ENCODE peak calls at places on chromosomes 16 and 17, in four cellular contexts. One of them, this sample, is unnamed.

GRCh38 chr16:72467157-72467759 is 295.3 kb upstream of the PMFBP1 start:
- DNase-seq in Peyer's patch: no peak
- DNase-seq in CD8-positive, alpha-beta memory T cell: no peak
- DNase-seq in upper lobe of right lung: no peak
- DNase-seq in this sample: no peak

GRCh38 chr16:10180771-10181163 is 1.5 kb downstream of the GRIN2A start:
- DNase-seq in Peyer's patch: no peak
- DNase-seq in upper lobe of right lung: peak; percentile 67
- DNase-seq in CD8-positive, alpha-beta memory T cell: no peak
- DNase-seq in this sample: peak; percentile 27

GRCh38 chr17:17742133-17742621 is 60.9 kb downstream of the RAI1 start:
- DNase-seq in Peyer's patch: no peak
- DNase-seq in upper lobe of right lung: no peak
- DNase-seq in CD8-positive, alpha-beta memory T cell: no peak
- DNase-seq in this sample: no peak

GRCh38 chr17:42289863-42290165 is 1.5 kb downstream of the STAT5A start:
- DNase-seq in CD8-positive, alpha-beta memory T cell: no peak
- DNase-seq in Peyer's patch: peak; percentile 48
- DNase-seq in upper lobe of right lung: peak; percentile 65
- DNase-seq in this sample: no peak

GRCh38 chr17:57957886-57958285 is 2.7 kb upstream of the CUEDC1 start:
- DNase-seq in upper lobe of right lung: no peak
- DNase-seq in Peyer's patch: peak; percentile 19
- DNase-seq in CD8-positive, alpha-beta memory T cell: no peak
- DNase-seq in this sample: no peak

GRCh38 chr17:77829871-77830799 is 128.4 kb upstream of the TNRC6C start:
- DNase-seq in upper lobe of right lung: peak; percentile 68
- DNase-seq in CD8-positive, alpha-beta memory T cell: no peak
- DNase-seq in Peyer's patch: no peak
- DNase-seq in this sample: no peak

GRCh38 chr17:63132509-63132911 is 166.5 kb downstream of the TANC2 start:
- DNase-seq in upper lobe of right lung: no peak
- DNase-seq in CD8-positive, alpha-beta memory T cell: no peak
- DNase-seq in Peyer's patch: no peak
- DNase-seq in this sample: no peak

GRCh38 chr17:73838815-73839214 is 194.6 kb upstream of the SDK2 start:
- DNase-seq in upper lobe of right lung: no peak
- DNase-seq in Peyer's patch: no peak
- DNase-seq in CD8-positive, alpha-beta memory T cell: no peak
- DNase-seq in this sample: no peak

GRCh38 chr16:65767125-65767524 is 599.4 kb upstream of the CDH5 start:
- DNase-seq in upper lobe of right lung: no peak
- DNase-seq in Peyer's patch: no peak
- DNase-seq in CD8-positive, alpha-beta memory T cell: no peak
- DNase-seq in this sample: no peak

GRCh38 chr16:4200000-4200780 is 41.7 kb downstream of the SRL start:
- DNase-seq in CD8-positive, alpha-beta memory T cell: no peak
- DNase-seq in upper lobe of right lung: peak; percentile 89
- DNase-seq in Peyer's patch: peak; percentile 86
- DNase-seq in this sample: peak; percentile 10

GRCh38 chr17:40499551-40500189 is 1.8 kb downstream of the TNS4 start:
- DNase-seq in upper lobe of right lung: peak; percentile 92
- DNase-seq in Peyer's patch: peak; percentile 90
- DNase-seq in CD8-positive, alpha-beta memory T cell: no peak
- DNase-seq in this sample: peak; percentile 51

GRCh38 chr17:28612936-28613872 is 781 bp downstream of the RSKR start:
- DNase-seq in upper lobe of right lung: no peak
- DNase-seq in Peyer's patch: peak; percentile 70
- DNase-seq in CD8-positive, alpha-beta memory T cell: peak; percentile 6
- DNase-seq in this sample: no peak

GRCh38 chr17:55710829-55711496 is 11.7 kb downstream of the TMEM100 start:
- DNase-seq in CD8-positive, alpha-beta memory T cell: no peak
- DNase-seq in Peyer's patch: no peak
- DNase-seq in upper lobe of right lung: no peak
- DNase-seq in this sample: no peak

GRCh38 chr17:65433592-65433991 is 127.9 kb downstream of the AXIN2 start:
- DNase-seq in CD8-positive, alpha-beta memory T cell: no peak
- DNase-seq in Peyer's patch: no peak
- DNase-seq in upper lobe of right lung: no peak
- DNase-seq in this sample: no peak

GRCh38 chr16:84950906-84951305 is 60.4 kb downstream of the ZDHHC7 start:
- DNase-seq in Peyer's patch: no peak
- DNase-seq in CD8-positive, alpha-beta memory T cell: no peak
- DNase-seq in upper lobe of right lung: no peak
- DNase-seq in this sample: no peak

GRCh38 chr16:74123826-74124225 is 172.8 kb upstream of the PSMD7 start:
- DNase-seq in Peyer's patch: no peak
- DNase-seq in upper lobe of right lung: no peak
- DNase-seq in CD8-positive, alpha-beta memory T cell: no peak
- DNase-seq in this sample: no peak

DNA sequence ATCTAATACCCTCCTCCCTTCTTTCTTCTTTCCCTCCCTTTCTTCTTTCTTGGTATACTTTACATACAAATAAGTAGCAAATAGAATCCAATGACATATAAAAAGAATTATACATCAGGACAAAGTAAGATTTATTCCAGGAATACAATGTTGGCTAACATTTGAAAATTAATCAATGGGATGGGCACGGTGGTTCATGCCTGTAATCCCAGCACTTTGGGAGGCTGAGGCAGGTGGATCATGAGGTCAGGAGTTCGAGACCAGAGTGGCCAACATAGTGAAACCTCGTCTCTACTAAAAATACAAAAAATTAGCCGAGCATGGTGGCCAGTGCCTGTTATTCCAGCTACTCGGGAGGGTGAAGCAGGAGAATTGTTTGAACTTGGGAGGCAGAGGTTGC is 72.1 kb downstream of the BCAS3 start:
- DNase-seq in Peyer's patch: no peak
- DNase-seq in CD8-positive, alpha-beta memory T cell: no peak
- DNase-seq in upper lobe of right lung: no peak
- DNase-seq in this sample: no peak
- H3K27ac ChIP-seq in Peyer's patch: no peak overlapping the region
- H3K27ac ChIP-seq in CD8-positive, alpha-beta memory T cell: no peak overlapping the region
- H3K27ac ChIP-seq in upper lobe of right lung: no peak overlapping the region
- H3K27ac ChIP-seq in this sample: no peak overlapping the region

GRCh38 chr17:4409659-4410058 is 24.1 kb upstream of the SPNS3 start:
- DNase-seq in Peyer's patch: no peak
- DNase-seq in upper lobe of right lung: no peak
- DNase-seq in CD8-positive, alpha-beta memory T cell: no peak
- DNase-seq in this sample: no peak

GRCh38 chr17:4407216-4407615 is 26.5 kb upstream of the SPNS3 start:
- DNase-seq in CD8-positive, alpha-beta memory T cell: no peak
- DNase-seq in upper lobe of right lung: no peak
- DNase-seq in Peyer's patch: no peak
- DNase-seq in this sample: no peak

GRCh38 chr17:4406386-4406785 is 27.4 kb upstream of the SPNS3 start:
- DNase-seq in upper lobe of right lung: no peak
- DNase-seq in Peyer's patch: no peak
- DNase-seq in CD8-positive, alpha-beta memory T cell: no peak
- DNase-seq in this sample: no peak

GRCh38 chr17:4405699-4406098 is 28.0 kb upstream of the SPNS3 start:
- DNase-seq in CD8-positive, alpha-beta memory T cell: no peak
- DNase-seq in upper lobe of right lung: no peak
- DNase-seq in Peyer's patch: no peak
- DNase-seq in this sample: no peak

GRCh38 chr17:4407851-4408250 is 25.9 kb upstream of the SPNS3 start:
- DNase-seq in upper lobe of right lung: no peak
- DNase-seq in Peyer's patch: peak; percentile 55
- DNase-seq in CD8-positive, alpha-beta memory T cell: no peak
- DNase-seq in this sample: no peak
- H3K27ac ChIP-seq in upper lobe of right lung: no peak overlapping the region
- H3K27ac ChIP-seq in Peyer's patch: no peak overlapping the region
- H3K27ac ChIP-seq in CD8-positive, alpha-beta memory T cell: no peak overlapping the region
- H3K27ac ChIP-seq in this sample: no peak overlapping the region

GRCh38 chr16:28592511-28592910 is 4.3 kb downstream of the SULT1A2 start:
- DNase-seq in upper lobe of right lung: no peak
- DNase-seq in Peyer's patch: no peak
- DNase-seq in CD8-positive, alpha-beta memory T cell: no peak
- DNase-seq in this sample: no peak

GRCh38 chr16:28596840-28597691 is at the start of gene SULT1A2:
- DNase-seq in CD8-positive, alpha-beta memory T cell: no peak
- DNase-seq in upper lobe of right lung: peak; percentile 89
- DNase-seq in Peyer's patch: peak; percentile 87
- DNase-seq in this sample: no peak

GRCh38 chr16:28592979-28593553 is 3.8 kb downstream of the SULT1A2 start:
- DNase-seq in upper lobe of right lung: no peak
- DNase-seq in CD8-positive, alpha-beta memory T cell: no peak
- DNase-seq in Peyer's patch: no peak
- DNase-seq in this sample: no peak

GRCh38 chr16:28597692-28598261 is 927 bp upstream of the SULT1A2 start:
- DNase-seq in Peyer's patch: no peak
- DNase-seq in upper lobe of right lung: peak; percentile 84
- DNase-seq in CD8-positive, alpha-beta memory T cell: no peak
- DNase-seq in this sample: no peak

GRCh38 chr16:28596115-28596630 is 677 bp downstream of the SULT1A2 start:
- DNase-seq in CD8-positive, alpha-beta memory T cell: no peak
- DNase-seq in upper lobe of right lung: peak; percentile 70
- DNase-seq in Peyer's patch: no peak
- DNase-seq in this sample: no peak
- H3K27ac ChIP-seq in CD8-positive, alpha-beta memory T cell: no peak overlapping the region
- H3K27ac ChIP-seq in upper lobe of right lung: peak overlapping the region; percentile 72
- H3K27ac ChIP-seq in Peyer's patch: peak overlapping the region; percentile 79
- H3K27ac ChIP-seq in this sample: no peak overlapping the region

DNA sequence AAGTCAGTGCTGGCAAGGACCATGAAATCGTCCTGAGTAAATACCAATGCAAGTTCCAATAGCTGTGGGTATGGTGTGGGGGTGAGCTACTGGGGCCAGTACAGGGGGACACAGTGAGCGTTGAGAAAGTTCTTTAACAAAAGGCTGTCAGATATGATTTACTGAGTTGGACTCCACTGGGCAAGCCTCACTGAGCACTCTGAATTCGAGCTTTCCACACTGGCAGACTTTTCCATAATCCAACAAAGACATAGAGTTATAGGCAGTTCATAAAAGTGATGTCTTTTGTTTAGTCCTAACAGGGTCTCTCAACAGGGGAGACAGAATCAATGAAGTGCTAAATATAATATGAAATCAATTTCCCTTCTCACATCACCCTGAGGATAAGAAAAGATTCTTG is 489.0 kb downstream of the KCNJ2 start:
- DNase-seq in CD8-positive, alpha-beta memory T cell: no peak
- DNase-seq in Peyer's patch: no peak
- DNase-seq in upper lobe of right lung: no peak
- DNase-seq in this sample: no peak
- H3K27ac ChIP-seq in CD8-positive, alpha-beta memory T cell: no peak overlapping the region
- H3K27ac ChIP-seq in Peyer's patch: no peak overlapping the region
- H3K27ac ChIP-seq in upper lobe of right lung: no peak overlapping the region
- H3K27ac ChIP-seq in this sample: no peak overlapping the region

This sample was measured in caudate nucleus.